ENCODE peak calls at places on chromosomes 3 and 15, in six cellular contexts. One of them, this sample, is unnamed.

GRCh38 chr3:73405853-73406252 is 218.9 kb downstream of the PDZRN3 start:
- DNase-seq in HCT116: no peak
- DNase-seq in HepG2: no peak
- DNase-seq in H1: no peak
- DNase-seq in GM12878: no peak
- DNase-seq in K562: no peak
- DNase-seq in this sample: no peak

GRCh38 chr3:157204431-157204830 is 44.5 kb upstream of the CCNL1 start:
- DNase-seq in HCT116: no peak
- DNase-seq in K562: peak; percentile 17
- DNase-seq in GM12878: no peak
- DNase-seq in HepG2: no peak
- DNase-seq in H1: no peak
- DNase-seq in this sample: no peak

GRCh38 chr15:49808341-49808740 is 187.5 kb downstream of the DTWD1 start:
- DNase-seq in H1: no peak
- DNase-seq in HCT116: no peak
- DNase-seq in HepG2: no peak
- DNase-seq in K562: no peak
- DNase-seq in GM12878: no peak
- DNase-seq in this sample: no peak

GRCh38 chr15:63460210-63461135 is 43.9 kb upstream of the USP3 start:
- DNase-seq in K562: no peak
- DNase-seq in H1: no peak
- DNase-seq in HepG2: no peak
- DNase-seq in GM12878: no peak
- DNase-seq in HCT116: no peak
- DNase-seq in this sample: no peak

GRCh38 chr3:100333051-100333450 is 1.5 kb upstream of the NIT2 start:
- DNase-seq in K562: no peak
- DNase-seq in HCT116: no peak
- DNase-seq in H1: no peak
- DNase-seq in GM12878: no peak
- DNase-seq in HepG2: no peak
- DNase-seq in this sample: no peak

GRCh38 chr3:61701019-61701418 is 139.6 kb downstream of the PTPRG start:
- DNase-seq in H1: no peak
- DNase-seq in K562: no peak
- DNase-seq in GM12878: no peak
- DNase-seq in HepG2: no peak
- DNase-seq in HCT116: no peak
- DNase-seq in this sample: no peak

GRCh38 chr15:41941644-41942415 is 30.5 kb downstream of the EHD4 start:
- DNase-seq in H1: no peak
- DNase-seq in GM12878: no peak
- DNase-seq in HepG2: no peak
- DNase-seq in HCT116: no peak
- DNase-seq in K562: no peak
- DNase-seq in this sample: peak; percentile 20

GRCh38 chr15:92124669-92125068 is 269.0 kb upstream of the ST8SIA2 start:
- DNase-seq in K562: no peak
- DNase-seq in HepG2: no peak
- DNase-seq in H1: no peak
- DNase-seq in GM12878: no peak
- DNase-seq in HCT116: no peak
- DNase-seq in this sample: no peak

GRCh38 chr3:126512916-126513650 is 4.5 kb downstream of the UROC1 start:
- DNase-seq in H1: no peak
- DNase-seq in GM12878: no peak
- DNase-seq in HepG2: no peak
- DNase-seq in HCT116: no peak
- DNase-seq in K562: no peak
- DNase-seq in this sample: no peak

GRCh38 chr3:12428131-12428530 is 56.1 kb upstream of the TSEN2 start:
- DNase-seq in GM12878: no peak
- DNase-seq in HCT116: no peak
- DNase-seq in HepG2: no peak
- DNase-seq in K562: no peak
- DNase-seq in H1: no peak
- DNase-seq in this sample: no peak

GRCh38 chr15:62940755-62941361 is 101.7 kb upstream of the TPM1 start:
- DNase-seq in HepG2: no peak
- DNase-seq in K562: no peak
- DNase-seq in HCT116: no peak
- DNase-seq in GM12878: no peak
- DNase-seq in H1: no peak
- DNase-seq in this sample: no peak

GRCh38 chr3:123202451-123202850 is 708 bp downstream of the SEC22A start:
- DNase-seq in K562: peak; percentile 16
- DNase-seq in HepG2: peak; percentile 5
- DNase-seq in GM12878: no peak
- DNase-seq in HCT116: no peak
- DNase-seq in H1: no peak
- DNase-seq in this sample: no peak

GRCh38 chr15:29263289-29263688 is 6.3 kb downstream of the NSMCE3 start:
- DNase-seq in HepG2: no peak
- DNase-seq in K562: no peak
- DNase-seq in GM12878: no peak
- DNase-seq in H1: no peak
- DNase-seq in HCT116: no peak
- DNase-seq in this sample: no peak

GRCh38 chr3:9102240-9102841 is 139.1 kb upstream of the RAD18 start:
- DNase-seq in HepG2: no peak
- DNase-seq in HCT116: no peak
- DNase-seq in K562: no peak
- DNase-seq in GM12878: no peak
- DNase-seq in H1: peak; percentile 71
- DNase-seq in this sample: peak; percentile 90

GRCh38 chr15:78204351-78205309 is 29.7 kb downstream of the ACSBG1 start:
- DNase-seq in K562: no peak
- DNase-seq in HepG2: no peak
- DNase-seq in HCT116: no peak
- DNase-seq in GM12878: no peak
- DNase-seq in H1: no peak
- DNase-seq in this sample: no peak

GRCh38 chr3:170703121-170703588 is 117.3 kb upstream of the SLC7A14 start:
- DNase-seq in K562: peak; percentile 90
- DNase-seq in HepG2: no peak
- DNase-seq in HCT116: no peak
- DNase-seq in GM12878: no peak
- DNase-seq in H1: no peak
- DNase-seq in this sample: no peak

GRCh38 chr15:60941448-60941847 is 287.7 kb downstream of the RORA start:
- DNase-seq in HCT116: no peak
- DNase-seq in K562: no peak
- DNase-seq in HepG2: no peak
- DNase-seq in H1: no peak
- DNase-seq in GM12878: no peak
- DNase-seq in this sample: no peak

GRCh38 chr3:195914648-195915473 is 6.5 kb upstream of the TNK2 start:
- DNase-seq in H1: peak; percentile 97
- DNase-seq in HepG2: peak; percentile 91
- DNase-seq in HCT116: peak; percentile 98
- DNase-seq in K562: peak; percentile 96
- DNase-seq in GM12878: peak; percentile 66
- DNase-seq in this sample: peak; percentile 93

GRCh38 chr3:38580450-38581382 is 68.8 kb downstream of the SCN5A start:
- DNase-seq in HCT116: no peak
- DNase-seq in K562: no peak
- DNase-seq in H1: no peak
- DNase-seq in HepG2: no peak
- DNase-seq in GM12878: no peak
- DNase-seq in this sample: no peak

GRCh38 chr3:33834117-33834495 is 35.7 kb downstream of the PDCD6IP start:
- DNase-seq in HepG2: no peak
- DNase-seq in GM12878: no peak
- DNase-seq in H1: no peak
- DNase-seq in K562: no peak
- DNase-seq in HCT116: no peak
- DNase-seq in this sample: no peak

GRCh38 chr15:83911345-83911744 is 257.4 kb downstream of the ADAMTSL3 start:
- DNase-seq in HCT116: no peak
- DNase-seq in HepG2: no peak
- DNase-seq in K562: no peak
- DNase-seq in GM12878: no peak
- DNase-seq in H1: no peak
- DNase-seq in this sample: no peak

DNA sequence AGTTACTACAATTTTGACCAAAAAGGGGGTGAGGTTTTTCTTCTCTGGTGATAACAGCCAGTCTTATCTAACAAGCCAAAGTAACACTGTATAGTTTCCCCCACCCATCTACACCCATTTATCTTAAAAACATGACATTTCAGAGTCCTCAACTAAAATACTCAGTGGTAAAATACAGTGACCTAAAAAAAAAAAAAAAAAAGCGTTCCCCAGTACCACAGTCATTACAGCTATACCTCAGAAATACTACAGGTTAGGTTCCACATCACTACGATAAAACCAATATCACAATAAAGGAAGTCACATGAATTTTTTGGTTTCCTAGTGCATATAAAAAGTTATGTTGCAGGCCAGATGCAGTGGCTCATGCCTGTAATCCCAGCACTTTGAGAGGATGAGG is 13.8 kb downstream of the DENND4A start:
- DNase-seq in K562: peak; percentile 69
- DNase-seq in H1: no peak
- DNase-seq in GM12878: no peak
- DNase-seq in HCT116: no peak
- DNase-seq in HepG2: no peak
- DNase-seq in this sample: no peak
- H3K4me1 ChIP-seq in K562: peaks cover 35% of the 10 kb centered on the region
- H3K4me1 ChIP-seq in H1: no peaks in the 10 kb centered on the region
- H3K4me1 ChIP-seq in GM12878: peaks cover 24% of the 10 kb centered on the region
- H3K4me1 ChIP-seq in HCT116: no peaks in the 10 kb centered on the region
- H3K4me1 ChIP-seq in HepG2: peaks cover 20% of the 10 kb centered on the region
- H3K4me1 ChIP-seq in this sample: no peaks in the 10 kb centered on the region

DNA sequence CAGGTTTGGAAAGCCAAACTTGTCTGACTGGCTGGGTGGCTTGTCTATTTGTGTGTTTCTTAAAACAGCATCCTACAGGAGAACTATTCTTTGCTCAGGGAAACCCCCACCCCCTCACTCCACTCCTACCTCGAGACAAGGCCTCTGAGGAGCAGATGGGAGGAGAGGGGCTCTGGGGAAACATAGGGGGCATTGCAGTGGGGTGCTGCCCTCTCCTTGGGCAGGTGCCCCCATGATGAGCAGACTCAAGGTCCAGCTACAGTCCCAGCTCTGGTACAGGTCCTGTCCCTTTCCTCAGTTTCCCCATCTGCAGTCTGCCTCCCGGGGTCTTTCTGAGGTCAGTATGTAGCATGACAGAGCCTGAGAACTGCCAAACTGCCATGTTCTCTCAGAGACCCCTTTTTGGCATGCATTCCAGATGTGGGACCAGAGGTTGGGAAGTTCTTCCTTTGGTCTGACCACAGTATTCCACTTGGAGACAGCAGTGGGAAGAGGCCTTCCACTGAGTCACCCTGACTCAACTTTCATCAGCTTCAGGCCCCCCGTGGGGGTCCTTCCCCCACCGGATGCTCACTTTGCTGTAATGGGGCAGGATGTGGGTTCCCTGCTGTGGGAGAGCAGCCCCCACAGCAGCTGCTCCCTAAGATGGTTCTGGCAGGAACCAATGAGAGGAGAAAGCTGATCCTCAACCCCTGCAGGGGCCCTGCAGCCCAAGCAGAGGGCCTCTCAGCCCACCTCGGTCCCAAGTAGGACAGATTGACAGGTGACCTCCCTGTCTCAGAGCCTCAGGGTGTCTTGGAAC is 32.3 kb upstream of the CYP11A1 start:
- DNase-seq in GM12878: no peak
- DNase-seq in H1: no peak
- DNase-seq in K562: no peak
- DNase-seq in HepG2: no peak
- DNase-seq in HCT116: no peak
- DNase-seq in this sample: no peak
- TF ChIP-seq ZNF274 in GM12878: no peak
- TF ChIP-seq ZNF274 in H1: no peak
- TF ChIP-seq ZNF274 in K562: no peak
- TF ChIP-seq ZNF274 in HepG2: no peak
- TF ChIP-seq ZNF274 in HCT116: no peak
- TF ChIP-seq ZNF274 in this sample: no peak

GRCh38 chr15:65579762-65580161 is 31.2 kb downstream of the INTS14 start:
- DNase-seq in HCT116: no peak
- DNase-seq in H1: no peak
- DNase-seq in GM12878: no peak
- DNase-seq in K562: no peak
- DNase-seq in HepG2: no peak
- DNase-seq in this sample: no peak

GRCh38 chr15:65587094-65587493 is 23.8 kb downstream of the INTS14 start:
- DNase-seq in H1: no peak
- DNase-seq in GM12878: no peak
- DNase-seq in K562: no peak
- DNase-seq in HCT116: no peak
- DNase-seq in HepG2: no peak
- DNase-seq in this sample: no peak

GRCh38 chr15:65584241-65584640 is 26.7 kb downstream of the INTS14 start:
- DNase-seq in GM12878: no peak
- DNase-seq in H1: no peak
- DNase-seq in K562: no peak
- DNase-seq in HepG2: no peak
- DNase-seq in HCT116: no peak
- DNase-seq in this sample: no peak

GRCh38 chr15:65580287-65580686 is 30.6 kb downstream of the INTS14 start:
- DNase-seq in GM12878: no peak
- DNase-seq in H1: no peak
- DNase-seq in HepG2: peak; percentile 21
- DNase-seq in HCT116: no peak
- DNase-seq in K562: no peak
- DNase-seq in this sample: no peak

DNA sequence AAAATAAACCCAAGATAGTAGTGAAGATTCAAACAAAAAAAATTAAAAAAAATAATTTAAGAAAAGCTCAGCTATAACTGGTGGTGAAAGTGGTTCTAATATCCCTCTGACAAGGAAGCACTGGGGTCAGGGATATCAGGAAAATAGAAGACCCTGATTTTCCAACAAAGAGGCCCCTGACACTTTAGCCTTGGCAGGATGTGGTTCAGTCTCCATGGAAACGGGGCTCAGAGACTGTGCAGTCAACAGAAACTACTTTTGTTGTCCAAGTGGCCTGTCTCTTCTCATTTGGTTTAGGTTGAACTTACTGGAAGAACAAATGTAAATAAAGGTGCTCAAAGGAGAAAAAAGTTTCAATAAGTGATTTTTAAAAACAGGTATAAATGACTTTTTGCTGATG is 27.2 kb downstream of the INTS14 start:
- DNase-seq in HCT116: no peak
- DNase-seq in HepG2: peak; percentile 37
- DNase-seq in K562: no peak
- DNase-seq in H1: no peak
- DNase-seq in GM12878: peak; percentile 28
- DNase-seq in this sample: no peak
- H3K4me1 ChIP-seq in HCT116: no peaks in the 10 kb centered on the region
- H3K4me1 ChIP-seq in HepG2: peaks cover 25% of the 10 kb centered on the region
- H3K4me1 ChIP-seq in K562: no peaks in the 10 kb centered on the region
- H3K4me1 ChIP-seq in H1: no peaks in the 10 kb centered on the region
- H3K4me1 ChIP-seq in GM12878: peaks cover 4% of the 10 kb centered on the region
- H3K4me1 ChIP-seq in this sample: no peaks in the 10 kb centered on the region

DNA sequence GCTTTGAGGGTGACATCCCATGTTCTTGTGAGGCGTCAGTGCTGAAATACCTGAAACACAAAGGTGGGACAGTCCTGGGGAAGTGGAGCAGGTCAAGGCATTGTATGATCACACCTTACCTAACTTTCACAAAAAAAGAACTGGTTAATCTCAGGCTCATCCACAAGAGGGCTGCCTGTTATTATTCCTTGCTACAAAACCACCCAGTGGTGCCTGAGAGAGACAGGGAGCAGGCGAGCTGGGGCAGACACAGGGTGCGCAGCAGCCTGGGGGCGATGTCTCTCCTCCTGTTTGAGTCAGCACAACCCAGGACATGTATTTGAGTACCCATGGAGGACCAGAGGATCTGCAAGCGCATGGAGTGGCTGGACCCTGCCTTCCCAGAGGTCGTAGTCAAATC is 316.8 kb upstream of the ATP10A start:
- DNase-seq in H1: peak; percentile 79
- DNase-seq in K562: peak; percentile 14
- DNase-seq in HCT116: no peak
- DNase-seq in HepG2: peak; percentile 4
- DNase-seq in GM12878: no peak
- DNase-seq in this sample: peak; percentile 57
- TF ChIP-seq ZNF274 in H1: no peak
- TF ChIP-seq ZNF274 in K562: no peak
- TF ChIP-seq ZNF274 in HCT116: no peak
- TF ChIP-seq ZNF274 in HepG2: no peak
- TF ChIP-seq ZNF274 in GM12878: no peak
- TF ChIP-seq ZNF274 in this sample: no peak